ENCODE peak calls at places on chromosomes 16 and 17, in nine cellular contexts. L is fibroblast of lung, X is IMR-90, Y is AG10803, P is tibial artery, J is prostate gland, O is mucosa of descending colon, V is esophagus squamous epithelium, W is ovary. T is an unnamed sample.

GRCh38 chr17:1626333-1626732 is 2.3 kb downstream of the SLC43A2 start:
- DNase-seq in O (no peak), J (no peak), W (no peak), X (no peak), P (no peak), L (no peak), V (no peak), Y (no peak), T (no peak)

GRCh38 chr16:54466233-54466632 is 179.6 kb upstream of the IRX3 start:
- DNase-seq in Y (no peak), X (no peak), V (no peak), W (no peak), L (no peak), O (no peak), P (no peak), J (no peak), T (no peak)

GRCh38 chr17:6392609-6393367 is 42.1 kb downstream of the AIPL1 start:
- DNase-seq in X (no peak), O (no peak), Y (no peak), W (no peak), J (no peak), L (no peak), V (no peak), P (no peak), T (no peak)

GRCh38 chr16:4859900-4860255 is 12.6 kb downstream of the UBN1 start:
- DNase-seq in O (no peak), Y (no peak), L (no peak), V (no peak), W (no peak), X (peak), J (no peak), P (no peak), T (no peak)

GRCh38 chr17:80476877-80477646 is 655 bp upstream of the NPTX1 start:
- DNase-seq in W (no peak), O (no peak), L (no peak), P (no peak), X (no peak), V (no peak), J (no peak), Y (no peak), T (no peak)

GRCh38 chr16:88570691-88571092 is 489 bp downstream of the ZC3H18 start:
- DNase-seq in O (no peak), J (no peak), W (no peak), P (no peak), Y (no peak), L (no peak), V (no peak), X (no peak), T (no peak)

GRCh38 chr17:13568746-13569739 is 32.7 kb downstream of the HS3ST3A1 start:
- DNase-seq in Y (peak), V (no peak), P (no peak), O (no peak), L (no peak), J (no peak), W (no peak), X (no peak), T (no peak)

GRCh38 chr17:80110927-80111701 is 9.7 kb downstream of the GAA start:
- DNase-seq in P (no peak), O (no peak), J (no peak), V (no peak), X (no peak), L (no peak), W (no peak), Y (no peak), T (no peak)

GRCh38 chr16:68779891-68780290 is 42.8 kb downstream of the CDH1 start:
- DNase-seq in L (no peak), P (no peak), Y (no peak), W (no peak), V (no peak), J (peak), X (no peak), O (no peak), T (no peak)

GRCh38 chr16:65071371-65072311 is 50.2 kb downstream of the CDH11 start:
- DNase-seq in O (no peak), X (peak), P (peak), Y (peak), J (no peak), W (peak), V (no peak), L (peak), T (no peak)

GRCh38 chr17:81990836-81991683 is 13.6 kb downstream of the ASPSCR1 start:
- DNase-seq in X (no peak), V (no peak), O (no peak), Y (no peak), J (no peak), W (no peak), L (no peak), P (no peak), T (no peak)

GRCh38 chr16:50025544-50025931 is 513 bp downstream of the CNEP1R1 start:
- DNase-seq in O (peak), P (no peak), L (no peak), X (no peak), V (no peak), W (no peak), J (no peak), Y (peak), T (no peak)

GRCh38 chr16:51723016-51723724 is 572.1 kb upstream of the SALL1 start:
- DNase-seq in J (no peak), X (no peak), P (no peak), Y (no peak), O (no peak), W (no peak), L (no peak), V (no peak), T (no peak)

GRCh38 chr16:72406390-72406789 is 234.4 kb upstream of the PMFBP1 start:
- DNase-seq in W (no peak), V (no peak), L (no peak), Y (no peak), O (no peak), J (no peak), X (no peak), P (no peak), T (no peak)

GRCh38 chr17:62823111-62823895 is 15.2 kb upstream of the MARCHF10 start:
- DNase-seq in O (no peak), P (no peak), L (no peak), Y (peak), V (no peak), X (no peak), J (no peak), W (no peak), T (no peak)

GRCh38 chr16:17481741-17482140 is 11.0 kb upstream of the XYLT1 start:
- DNase-seq in J (no peak), Y (no peak), P (no peak), L (no peak), O (no peak), X (no peak), V (no peak), W (no peak), T (no peak)

GRCh38 chr17:78997881-78998280 is 11.7 kb downstream of the CANT1 start:
- DNase-seq in W (no peak), O (peak), J (no peak), Y (no peak), P (peak), L (no peak), X (no peak), V (no peak), T (no peak)

GRCh38 chr16:86519007-86519648 is 8.8 kb downstream of the FOXF1 start:
- DNase-seq in J (no peak), Y (no peak), X (peak), V (no peak), O (no peak), L (no peak), W (no peak), P (no peak), T (no peak)

GRCh38 chr16:68083861-68084503 is 1.2 kb upstream of the NFATC3 start:
- DNase-seq in Y (peak), P (no peak), J (no peak), X (peak), W (peak), O (no peak), L (peak), V (peak), T (no peak)

DNA sequence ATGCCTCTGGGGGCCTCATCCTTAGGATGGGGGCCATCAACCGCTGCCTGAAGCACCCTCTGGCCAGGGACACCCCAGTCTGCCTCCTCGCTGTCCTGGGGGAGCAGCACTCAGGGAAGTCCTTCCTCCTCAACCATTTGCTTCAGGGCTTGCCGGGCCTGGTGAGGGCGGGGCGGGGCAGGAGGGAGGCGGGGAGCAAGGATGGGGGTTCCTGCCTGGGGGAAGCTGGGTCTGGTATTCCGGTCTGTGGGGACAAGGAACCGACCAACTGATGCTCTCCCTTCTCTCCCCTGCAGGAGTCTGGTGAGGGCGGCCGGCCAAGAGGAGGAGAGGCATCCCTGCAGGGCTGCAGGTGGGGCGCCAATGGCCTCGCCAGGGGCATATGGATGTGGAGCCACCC is 2.0 kb downstream of the RNF112 start:
- DNase-seq in J (no peak), P (no peak), V (no peak), X (no peak), O (no peak), Y (no peak), W (no peak), L (no peak), T (no peak)
- H3K4me3 ChIP-seq in J (no peak), P (no peak), V (no peak), X (no peak), O (no peak), Y (no peak), W (no peak), L (no peak), T (no peak)

DNA sequence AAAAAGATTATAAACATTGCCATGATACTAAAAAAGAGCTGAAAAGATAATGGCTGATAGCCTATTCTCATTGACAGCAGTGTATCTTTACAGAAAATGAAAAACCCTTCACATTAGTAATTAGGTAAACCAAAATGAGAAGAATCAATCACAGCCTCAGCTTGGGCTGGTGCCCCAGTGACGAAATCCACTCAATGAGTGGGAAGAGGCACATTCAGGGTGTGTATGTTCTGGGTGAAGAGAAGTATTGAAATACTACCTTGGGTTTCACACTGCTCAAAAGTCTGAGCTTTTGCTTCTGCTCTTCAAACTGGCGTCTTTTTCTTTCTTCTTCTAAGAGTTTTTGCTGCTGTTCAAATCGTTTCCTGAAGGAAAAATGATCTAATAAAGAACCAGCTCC is 24.2 kb downstream of the SYNRG start:
- DNase-seq in W (no peak), P (no peak), J (no peak), Y (no peak), V (no peak), L (no peak), X (no peak), O (no peak), T (no peak)
- TF ChIP-seq CTCF in W (no peak), P (no peak), J (no peak), Y (no peak), V (no peak), L (no peak), X (no peak), O (no peak), T (no peak)

GRCh38 chr16:29290631-29291247 is 115.8 kb downstream of the NPIPB11 start:
- DNase-seq in X (peak), W (peak), J (peak), L (peak), P (peak), V (peak), O (peak), Y (peak), T (no peak)
- H3K4me3 ChIP-seq in X (peak), W (peak), J (no peak), L (no peak), P (peak), V (peak), O (no peak), Y (peak), T (peak)

GRCh38 chr16:62137991-62138390 is 101.8 kb upstream of the CDH8 start:
- DNase-seq in P (no peak), X (no peak), J (no peak), L (no peak), O (no peak), Y (no peak), V (no peak), W (no peak), T (no peak)
- TF ChIP-seq CTCF in P (no peak), X (no peak), J (no peak), L (no peak), O (no peak), Y (no peak), V (no peak), W (no peak), T (no peak)

GRCh38 chr16:56631832-56632159 is 663 bp upstream of the MT1M start:
- DNase-seq in L (no peak), V (no peak), W (no peak), O (no peak), P (no peak), J (no peak), X (no peak), Y (no peak), T (no peak)

GRCh38 chr16:56631197-56631596 is 1.3 kb upstream of the MT1M start:
- DNase-seq in L (no peak), J (no peak), O (no peak), W (no peak), X (no peak), V (no peak), Y (no peak), P (no peak), T (no peak)

GRCh38 chr16:56632848-56633365 is 448 bp downstream of the MT1M start:
- DNase-seq in X (no peak), O (no peak), J (no peak), L (no peak), P (no peak), W (no peak), V (no peak), Y (no peak), T (no peak)

GRCh38 chr16:56633535-56633934 is 1.1 kb downstream of the MT1M start:
- DNase-seq in P (no peak), O (no peak), L (no peak), J (no peak), Y (no peak), X (no peak), W (no peak), V (no peak), T (no peak)

GRCh38 chr16:56632160-56632847 is at the start of gene MT1M:
- DNase-seq in V (no peak), P (peak), Y (no peak), J (peak), W (peak), L (no peak), X (no peak), O (peak), T (no peak)
- H3K4me3 ChIP-seq in V (peak), P (peak), Y (peak), J (peak), W (peak), L (peak), X (no peak), O (no peak), T (peak)

GRCh38 chr17:77214743-77215142 is 74.0 kb downstream of the SEC14L1 start:
- DNase-seq in X (peak), V (no peak), L (peak), W (no peak), O (peak), P (no peak), Y (peak), J (no peak), T (no peak)
- TF ChIP-seq CTCF in X (peak), V (peak), L (peak), W (no peak), O (no peak), P (no peak), Y (peak), J (no peak), T (peak)

GRCh38 chr17:50966163-50966666 is 100.1 kb upstream of the TOB1 start:
- DNase-seq in X (peak), L (no peak), Y (no peak), W (no peak), O (no peak), V (no peak), J (no peak), P (no peak), T (no peak)
- H3K4me3 ChIP-seq in X (no peak), L (no peak), Y (no peak), W (no peak), O (no peak), V (no peak), J (no peak), P (no peak), T (no peak)

T was measured in AG09309.